ENCODE peak calls at places on chromosomes 13 and 19, in five cellular contexts. U, F, V, I and G are unnamed samples.

GRCh38 chr13:42762251-42762650 is 19.1 kb upstream of the FAM216B start:
- DNase-seq in I (no peak), U (no peak), F (peak; percentile 66), V (no peak), G (no peak)

GRCh38 chr13:73365240-73365639 is 306.4 kb downstream of the KLF5 start:
- DNase-seq in I (no peak), U (no peak), F (no peak), V (no peak), G (no peak)

GRCh38 chr13:35684432-35684831 is 207.9 kb upstream of the MAB21L1 start:
- DNase-seq in F (no peak), V (no peak), I (no peak), U (no peak), G (no peak)

GRCh38 chr19:20233105-20233504 is 66.1 kb downstream of the ZNF486 start:
- DNase-seq in F (no peak), U (no peak), I (no peak), V (no peak), G (no peak)

GRCh38 chr13:75749407-75749806 is 113.3 kb downstream of the LMO7 start:
- DNase-seq in U (no peak), F (no peak), V (no peak), I (peak; percentile 82), G (no peak)

GRCh38 chr13:98216135-98216565 is 39.1 kb upstream of the RNF113B start:
- DNase-seq in F (peak; percentile 38), V (peak; percentile 8), U (no peak), I (peak; percentile 72), G (no peak)

GRCh38 chr19:42081584-42082258 is 5.8 kb downstream of the ZNF574 start:
- DNase-seq in U (peak; percentile 60), V (peak; percentile 20), I (no peak), F (peak; percentile 50), G (no peak)

GRCh38 chr13:45179428-45179827 is 21.4 kb downstream of the KCTD4 start:
- DNase-seq in U (no peak), I (no peak), V (no peak), F (no peak), G (no peak)

GRCh38 chr19:17103177-17103576 is 27.6 kb downstream of the MYO9B start:
- DNase-seq in I (no peak), U (peak; percentile 49), F (peak; percentile 74), V (no peak), G (no peak)

GRCh38 chr13:33957497-33957905 is 139.6 kb downstream of the RFC3 start:
- DNase-seq in I (no peak), F (no peak), V (no peak), U (no peak), G (no peak)

GRCh38 chr13:110442946-110443632 is 118.4 kb downstream of the RAB20 start:
- DNase-seq in U (no peak), I (no peak), F (no peak), V (no peak), G (no peak)

GRCh38 chr19:7846247-7846646 is 16.2 kb downstream of the EVI5L start:
- DNase-seq in F (no peak), I (peak; percentile 34), V (no peak), U (no peak), G (no peak)
- H3K27ac ChIP-seq in F (no peak overlapping the region), I (no peak overlapping the region), V (no peak overlapping the region), U (no peak overlapping the region), G (no peak overlapping the region)

GRCh38 chr13:113937073-113937472 is 36.8 kb downstream of the C13orf46 start:
- DNase-seq in V (no peak), F (no peak), I (no peak), U (no peak), G (no peak)

GRCh38 chr13:113935081-113935511 is 38.8 kb downstream of the C13orf46 start:
- DNase-seq in F (no peak), I (peak; percentile 74), V (no peak), U (no peak), G (no peak)

GRCh38 chr13:113935523-113935922 is 38.4 kb downstream of the C13orf46 start:
- DNase-seq in I (peak; percentile 63), F (peak; percentile 80), V (no peak), U (no peak), G (peak; percentile 20)

GRCh38 chr13:113936566-113936965 is 37.3 kb downstream of the C13orf46 start:
- DNase-seq in F (no peak), U (no peak), I (no peak), V (no peak), G (no peak)

DNA sequence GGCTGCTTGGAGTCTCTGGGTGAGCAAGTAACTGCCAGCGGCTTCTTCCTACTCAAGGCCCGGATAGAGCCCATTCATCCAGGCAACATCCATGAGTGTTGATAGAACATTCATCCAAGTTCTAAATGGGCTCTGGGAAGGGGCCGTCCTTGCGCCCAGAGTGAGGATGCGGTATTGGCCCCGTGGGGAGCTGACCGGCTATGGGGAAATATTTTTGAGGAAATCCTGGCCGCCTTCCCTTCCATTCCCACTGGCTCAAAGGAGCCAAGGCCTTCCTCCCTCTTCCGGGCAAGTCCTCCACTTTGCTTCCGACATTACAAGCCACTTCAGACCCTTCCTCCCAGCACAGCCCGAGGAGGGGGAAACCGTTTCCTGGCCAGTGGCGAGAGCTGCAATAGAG is 37.7 kb downstream of the C13orf46 start:
- DNase-seq in I (no peak), U (no peak), V (no peak), F (no peak), G (no peak)
- H3K27ac ChIP-seq in I (peak overlapping the region; percentile 60), U (no peak overlapping the region), V (no peak overlapping the region), F (no peak overlapping the region), G (no peak overlapping the region)

DNA sequence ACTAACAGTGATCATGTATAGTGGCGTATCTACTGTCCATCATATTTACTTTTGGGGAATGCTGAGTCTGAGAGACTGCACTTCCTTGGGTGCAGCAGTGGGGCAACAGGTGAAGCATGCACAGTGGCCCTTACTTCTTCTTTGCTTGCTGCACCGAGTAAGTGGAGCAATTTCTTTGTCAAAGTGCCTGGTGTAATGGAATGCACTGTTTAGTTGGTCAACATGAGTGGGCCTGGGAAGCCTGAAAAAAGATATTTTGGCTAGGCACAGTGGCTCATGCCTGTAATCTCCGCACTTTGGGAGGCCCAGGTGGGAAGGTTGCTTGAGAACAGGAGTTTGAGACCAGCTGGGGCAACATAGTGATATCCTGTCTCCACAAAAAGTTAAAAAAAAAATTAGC is 94.9 kb downstream of the OLFM4 start:
- DNase-seq in V (no peak), I (no peak), U (no peak), F (no peak), G (no peak)
- H3K27ac ChIP-seq in V (no peak overlapping the region), I (no peak overlapping the region), U (no peak overlapping the region), F (no peak overlapping the region), G (no peak overlapping the region)

DNA sequence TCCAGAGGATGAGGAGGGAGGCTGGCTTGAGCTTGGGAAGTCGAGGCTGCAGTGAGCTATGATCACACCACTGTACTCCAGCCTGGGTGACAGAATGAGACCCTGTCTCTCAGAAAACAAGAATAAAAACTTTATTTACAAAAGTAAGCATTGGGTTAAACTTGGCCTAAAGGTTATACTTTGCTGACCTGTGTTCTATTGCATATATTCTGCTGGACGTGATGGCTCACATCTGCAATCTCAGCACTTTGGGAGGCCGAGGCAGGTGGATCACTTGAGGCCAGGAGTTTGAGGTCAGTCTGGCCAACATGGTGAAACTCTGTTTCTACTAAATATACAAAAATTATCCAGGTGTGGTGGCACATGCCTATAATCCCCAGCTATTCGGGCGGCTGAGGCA is 6.6 kb upstream of the ARHGEF18 start:
- DNase-seq in U (no peak), F (no peak), I (no peak), V (no peak), G (no peak)
- H3K27ac ChIP-seq in U (no peak overlapping the region), F (no peak overlapping the region), I (no peak overlapping the region), V (no peak overlapping the region), G (no peak overlapping the region)

GRCh38 chr19:57338798-57339378 is 12.2 kb upstream of the ZNF304 start:
- DNase-seq in I (no peak), V (no peak), F (no peak), U (no peak), G (no peak)
- H3K27ac ChIP-seq in I (no peak overlapping the region), V (no peak overlapping the region), F (no peak overlapping the region), U (no peak overlapping the region), G (no peak overlapping the region)

GRCh38 chr19:35109395-35110112 is 6.1 kb upstream of the FXYD3 start:
- DNase-seq in F (no peak), V (no peak), U (peak; percentile 65), I (no peak), G (no peak)
- H3K27ac ChIP-seq in F (no peak overlapping the region), V (no peak overlapping the region), U (peak overlapping the region; percentile 67), I (no peak overlapping the region), G (no peak overlapping the region)

GRCh38 chr13:52779028-52779612 is 39.5 kb upstream of the CNMD start:
- DNase-seq in F (peak; percentile 25), I (no peak), U (peak; percentile 45), V (no peak), G (no peak)
- H3K27ac ChIP-seq in F (no peak overlapping the region), I (no peak overlapping the region), U (no peak overlapping the region), V (no peak overlapping the region), G (no peak overlapping the region)

DNA sequence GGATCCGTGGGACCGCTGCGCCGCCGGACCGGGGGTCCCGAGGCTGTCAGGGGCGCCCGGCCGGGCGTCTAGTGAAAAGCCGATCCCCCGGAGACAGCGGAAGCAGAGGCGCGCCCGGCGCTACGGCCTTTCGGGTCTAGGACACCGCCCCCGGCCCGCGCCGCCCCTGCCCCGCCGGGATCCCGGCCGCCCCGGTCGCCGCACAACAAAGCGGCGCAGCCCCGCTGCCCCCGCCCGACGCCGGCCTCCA is 634 bp downstream of the LATS2 start:
- DNase-seq in U (no peak), V (no peak), I (peak; percentile 55), F (no peak), G (no peak)
- H3K27ac ChIP-seq in U (no peak overlapping the region), V (no peak overlapping the region), I (peak overlapping the region; percentile 97), F (peak overlapping the region; percentile 100), G (peak overlapping the region; percentile 96)

GRCh38 chr19:38693380-38694223 is 46.2 kb downstream of the ACTN4 start:
- DNase-seq in I (no peak), F (peak; percentile 94), U (no peak), V (peak; percentile 90), G (no peak)
- H3K27ac ChIP-seq in I (peak overlapping the region; percentile 99), F (peak overlapping the region; percentile 62), U (no peak overlapping the region), V (peak overlapping the region; percentile 98), G (peak overlapping the region; percentile 57)